ENCODE peak calls at places on chromosomes 2 and 18, in ten cellular contexts. R is stimulated activated CD4-positive, alpha-beta T cell treated with anti-CD3 and anti-CD28 coated beads, Interleukin-4, amount 100 ng/mL, for 24 hours; I is activated naive CD4-positive, alpha-beta T cell treated with Interleukin-2 at 50 U/mL for 16 hours; G is ovary; S is BE2C; Z is natural killer cell treated with Interleukin-12 subunit alpha and Interleukin-12 subunit beta and Interleukin-15 and Interleukin-18, amount 100 ng/mL, for 72 hours; D is NCI-H460; T is NCI-H1694 treated with DMSO at 0.1 percent for 48 hours; H is stromal cell of bone marrow; K is AG04450. V is an unnamed sample.

GRCh38 chr18:69000366-69000765 is 202.5 kb downstream of the CCDC102B start:
- DNase-seq in R (no peak), I (no peak), G (no peak), S (no peak), Z (no peak), D (no peak), T (no peak), H (no peak), K (no peak), V (no peak)

GRCh38 chr2:130869441-130870160 is 32.9 kb downstream of the ARHGEF4 start:
- DNase-seq in R (no peak), I (no peak), G (no peak), S (no peak), Z (no peak), D (no peak), T (no peak), H (no peak), K (no peak), V (no peak)

GRCh38 chr2:45169339-45170190 is 160.3 kb upstream of the SIX2 start:
- DNase-seq in R (no peak), I (no peak), G (no peak), S (peak), Z (no peak), D (no peak), T (no peak), H (no peak), K (no peak), V (peak)

GRCh38 chr2:145546091-145546490 is 1026.2 kb upstream of the ZEB2 start:
- DNase-seq in R (no peak), I (no peak), G (no peak), S (no peak), Z (no peak), D (no peak), T (no peak), H (no peak), K (peak), V (no peak)

GRCh38 chr2:239465017-239466001 is 64.5 kb upstream of the HDAC4 start:
- DNase-seq in R (no peak), I (no peak), G (no peak), S (no peak), Z (no peak), D (peak), T (no peak), H (peak), K (no peak), V (no peak)

GRCh38 chr18:6885992-6886823 is 156.7 kb downstream of the ARHGAP28 start:
- DNase-seq in R (no peak), I (no peak), G (peak), S (peak), Z (no peak), D (peak), T (peak), H (no peak), K (peak), V (peak)

GRCh38 chr2:132448771-132449170 is 32.2 kb downstream of the GPR39 start:
- DNase-seq in R (no peak), I (no peak), G (no peak), S (no peak), Z (no peak), D (peak), T (peak), H (peak), K (peak), V (peak)

GRCh38 chr18:79607361-79607930 is 72.2 kb upstream of the CTDP1 start:
- DNase-seq in R (no peak), I (no peak), G (no peak), S (no peak), Z (peak), D (no peak), T (no peak), H (no peak), K (no peak), V (no peak)

GRCh38 chr18:51195086-51195601 is 2.3 kb downstream of the MEX3C start:
- DNase-seq in R (no peak), I (no peak), G (no peak), S (no peak), Z (no peak), D (no peak), T (peak), H (peak), K (no peak), V (no peak)

GRCh38 chr18:47077111-47077510 is 41.7 kb upstream of the ELOA2 start:
- DNase-seq in R (no peak), I (no peak), G (no peak), S (no peak), Z (no peak), D (no peak), T (no peak), H (no peak), K (no peak), V (no peak)

GRCh38 chr2:21256006-21256405 is 132.2 kb downstream of the TDRD15 start:
- DNase-seq in R (no peak), I (no peak), G (no peak), S (peak), Z (no peak), D (no peak), T (no peak), H (no peak), K (no peak), V (no peak)

GRCh38 chr2:230697676-230698075 is 15.0 kb upstream of the CAB39 start:
- DNase-seq in R (no peak), I (no peak), G (no peak), S (no peak), Z (no peak), D (no peak), T (no peak), H (no peak), K (no peak), V (no peak)

GRCh38 chr18:40012931-40013609 is 1942.0 kb upstream of the PIK3C3 start:
- DNase-seq in R (no peak), I (no peak), G (no peak), S (no peak), Z (no peak), D (no peak), T (no peak), H (no peak), K (no peak), V (no peak)

GRCh38 chr2:181790716-181791649 is 100.5 kb upstream of the ITPRID2 start:
- DNase-seq in R (peak), I (peak), G (no peak), S (no peak), Z (no peak), D (peak), T (no peak), H (peak), K (peak), V (peak)

GRCh38 chr2:220956429-220956828 is 615.7 kb downstream of the EPHA4 start:
- DNase-seq in R (no peak), I (no peak), G (no peak), S (no peak), Z (no peak), D (no peak), T (no peak), H (no peak), K (no peak), V (no peak)

GRCh38 chr2:222582931-222583330 is 73.0 kb downstream of the FARSB start:
- DNase-seq in R (no peak), I (no peak), G (no peak), S (no peak), Z (no peak), D (no peak), T (peak), H (no peak), K (no peak), V (no peak)

GRCh38 chr2:96527052-96527964 is 9.2 kb upstream of the ARID5A start:
- DNase-seq in R (peak), I (peak), G (peak), S (peak), Z (peak), D (no peak), T (no peak), H (no peak), K (no peak), V (peak)

GRCh38 chr2:57899898-57900297 is 146.7 kb upstream of the VRK2 start:
- DNase-seq in R (no peak), I (no peak), G (no peak), S (no peak), Z (no peak), D (no peak), T (no peak), H (no peak), K (no peak), V (no peak)

GRCh38 chr18:55228707-55229106 is 269.4 kb upstream of the CCDC68 start:
- DNase-seq in R (no peak), I (no peak), G (no peak), S (no peak), Z (no peak), D (no peak), T (no peak), H (no peak), K (no peak), V (no peak)

GRCh38 chr2:207184768-207185167 is 19.0 kb upstream of the KLF7 start:
- DNase-seq in R (no peak), I (no peak), G (no peak), S (no peak), Z (no peak), D (no peak), T (no peak), H (no peak), K (no peak), V (no peak)

GRCh38 chr18:77208969-77209368 is 40.7 kb upstream of the GALR1 start:
- DNase-seq in R (peak), I (peak), G (no peak), S (no peak), Z (no peak), D (peak), T (no peak), H (no peak), K (no peak), V (peak)

GRCh38 chr2:133434962-133435668 is 133.1 kb downstream of the NCKAP5 start:
- DNase-seq in R (no peak), I (no peak), G (no peak), S (peak), Z (no peak), D (peak), T (peak), H (no peak), K (peak), V (peak)

GRCh38 chr18:62717850-62718229 is 2.5 kb downstream of the PHLPP1 start:
- DNase-seq in R (no peak), I (no peak), G (no peak), S (no peak), Z (no peak), D (no peak), T (no peak), H (no peak), K (no peak), V (peak)

GRCh38 chr18:75656035-75656434 is 228.5 kb upstream of the SMIM21 start:
- DNase-seq in R (no peak), I (no peak), G (no peak), S (no peak), Z (no peak), D (no peak), T (no peak), H (no peak), K (no peak), V (no peak)

GRCh38 chr2:47205576-47206141 is 50.6 kb upstream of the STPG4 start:
- DNase-seq in R (no peak), I (no peak), G (peak), S (peak), Z (no peak), D (no peak), T (peak), H (no peak), K (no peak), V (no peak)

GRCh38 chr2:202768284-202768683 is 103.3 kb downstream of the ICA1L start:
- DNase-seq in R (no peak), I (no peak), G (no peak), S (no peak), Z (no peak), D (no peak), T (no peak), H (no peak), K (no peak), V (no peak)

GRCh38 chr2:126998486-126998885 is 99.8 kb downstream of the TEX51 start:
- DNase-seq in R (no peak), I (no peak), G (no peak), S (no peak), Z (no peak), D (no peak), T (no peak), H (no peak), K (no peak), V (no peak)

GRCh38 chr2:98915751-98916358 is 20.2 kb downstream of the CRACDL start:
- DNase-seq in R (no peak), I (no peak), G (no peak), S (no peak), Z (no peak), D (no peak), T (no peak), H (peak), K (no peak), V (no peak)

GRCh38 chr2:72183466-72183865 is 35.8 kb upstream of the CYP26B1 start:
- DNase-seq in R (no peak), I (no peak), G (no peak), S (no peak), Z (no peak), D (no peak), T (no peak), H (no peak), K (no peak), V (no peak)

GRCh38 chr2:86360781-86361180 is 23.4 kb upstream of the REEP1 start:
- DNase-seq in R (no peak), I (no peak), G (no peak), S (no peak), Z (no peak), D (no peak), T (no peak), H (no peak), K (no peak), V (no peak)

GRCh38 chr2:218245214-218245613 is 15.6 kb upstream of the GPBAR1 start:
- DNase-seq in R (no peak), I (no peak), G (no peak), S (no peak), Z (no peak), D (no peak), T (no peak), H (no peak), K (no peak), V (no peak)

GRCh38 chr2:176763871-176764404 is 448.7 kb upstream of the HNRNPA3 start:
- DNase-seq in R (no peak), I (no peak), G (no peak), S (no peak), Z (no peak), D (no peak), T (no peak), H (no peak), K (no peak), V (no peak)

GRCh38 chr18:56086176-56086575 is 498.2 kb upstream of the TCF4 start:
- DNase-seq in R (no peak), I (no peak), G (peak), S (no peak), Z (no peak), D (no peak), T (no peak), H (no peak), K (no peak), V (no peak)

GRCh38 chr2:7429733-7430132 is 512.5 kb downstream of the RNF144A start:
- DNase-seq in R (no peak), I (no peak), G (no peak), S (no peak), Z (no peak), D (no peak), T (no peak), H (no peak), K (no peak), V (no peak)

GRCh38 chr2:95297639-95298395 is 670 bp downstream of the KCNIP3 start:
- DNase-seq in R (no peak), I (no peak), G (no peak), S (no peak), Z (no peak), D (no peak), T (no peak), H (no peak), K (no peak), V (no peak)

GRCh38 chr2:198214108-198214736 is 409.8 kb downstream of the PLCL1 start:
- DNase-seq in R (no peak), I (no peak), G (no peak), S (no peak), Z (no peak), D (peak), T (no peak), H (peak), K (no peak), V (no peak)

GRCh38 chr2:232387451-232388171 is 9.1 kb downstream of the ALPP start:
- DNase-seq in R (no peak), I (no peak), G (no peak), S (no peak), Z (no peak), D (no peak), T (no peak), H (no peak), K (no peak), V (no peak)

GRCh38 chr2:126769118-126769517 is 113.2 kb downstream of the GYPC start:
- DNase-seq in R (no peak), I (no peak), G (no peak), S (no peak), Z (no peak), D (no peak), T (no peak), H (no peak), K (no peak), V (no peak)